ENCODE peak calls at places on chromosomes 7 and 10, in nine cellular contexts. One of them, this sample, is unnamed.

GRCh38 chr7:102434039-102434481 is 685 bp downstream of the ORAI2 start:
- DNase-seq in GM13977: no peak
- DNase-seq in caudate nucleus: no peak
- DNase-seq in stimulated activated CD4-positive, alpha-beta T cell treated with anti-CD3 and anti-CD28 coated beads, Interleukin-2, amount 100 ng/mL, for 48 hours: no peak
- DNase-seq in HT-29: no peak
- DNase-seq in left cardiac atrium: no peak
- DNase-seq in astrocyte of the spinal cord: peak; percentile 41
- DNase-seq in heart right ventricle: no peak
- DNase-seq in NCI-H1930: no peak
- DNase-seq in this sample: peak; percentile 44

GRCh38 chr7:74708569-74709275 is 51.2 kb downstream of the GTF2I start:
- DNase-seq in GM13977: no peak
- DNase-seq in caudate nucleus: no peak
- DNase-seq in stimulated activated CD4-positive, alpha-beta T cell treated with anti-CD3 and anti-CD28 coated beads, Interleukin-2, amount 100 ng/mL, for 48 hours: no peak
- DNase-seq in HT-29: no peak
- DNase-seq in left cardiac atrium: no peak
- DNase-seq in astrocyte of the spinal cord: no peak
- DNase-seq in heart right ventricle: no peak
- DNase-seq in NCI-H1930: no peak
- DNase-seq in this sample: no peak

GRCh38 chr7:50824882-50825281 is 42.2 kb upstream of the GRB10 start:
- DNase-seq in GM13977: no peak
- DNase-seq in caudate nucleus: no peak
- DNase-seq in stimulated activated CD4-positive, alpha-beta T cell treated with anti-CD3 and anti-CD28 coated beads, Interleukin-2, amount 100 ng/mL, for 48 hours: no peak
- DNase-seq in HT-29: no peak
- DNase-seq in left cardiac atrium: no peak
- DNase-seq in astrocyte of the spinal cord: no peak
- DNase-seq in heart right ventricle: no peak
- DNase-seq in NCI-H1930: no peak
- DNase-seq in this sample: no peak

GRCh38 chr7:156017431-156017830 is 205.2 kb upstream of the SHH start:
- DNase-seq in GM13977: no peak
- DNase-seq in caudate nucleus: no peak
- DNase-seq in stimulated activated CD4-positive, alpha-beta T cell treated with anti-CD3 and anti-CD28 coated beads, Interleukin-2, amount 100 ng/mL, for 48 hours: no peak
- DNase-seq in HT-29: no peak
- DNase-seq in left cardiac atrium: no peak
- DNase-seq in astrocyte of the spinal cord: no peak
- DNase-seq in heart right ventricle: no peak
- DNase-seq in NCI-H1930: no peak
- DNase-seq in this sample: no peak

GRCh38 chr7:105024734-105025133 is 10.7 kb downstream of the KMT2E start:
- DNase-seq in GM13977: no peak
- DNase-seq in caudate nucleus: no peak
- DNase-seq in stimulated activated CD4-positive, alpha-beta T cell treated with anti-CD3 and anti-CD28 coated beads, Interleukin-2, amount 100 ng/mL, for 48 hours: no peak
- DNase-seq in HT-29: no peak
- DNase-seq in left cardiac atrium: no peak
- DNase-seq in astrocyte of the spinal cord: peak; percentile 65
- DNase-seq in heart right ventricle: no peak
- DNase-seq in NCI-H1930: peak; percentile 19
- DNase-seq in this sample: peak; percentile 83

GRCh38 chr7:46695045-46695708 is 774.1 kb upstream of the IGFBP3 start:
- DNase-seq in GM13977: no peak
- DNase-seq in caudate nucleus: no peak
- DNase-seq in stimulated activated CD4-positive, alpha-beta T cell treated with anti-CD3 and anti-CD28 coated beads, Interleukin-2, amount 100 ng/mL, for 48 hours: no peak
- DNase-seq in HT-29: peak; percentile 85
- DNase-seq in left cardiac atrium: no peak
- DNase-seq in astrocyte of the spinal cord: peak; percentile 12
- DNase-seq in heart right ventricle: no peak
- DNase-seq in NCI-H1930: no peak
- DNase-seq in this sample: no peak

GRCh38 chr10:96287392-96288105 is 16.2 kb upstream of the BLNK start:
- DNase-seq in GM13977: peak; percentile 23
- DNase-seq in caudate nucleus: no peak
- DNase-seq in stimulated activated CD4-positive, alpha-beta T cell treated with anti-CD3 and anti-CD28 coated beads, Interleukin-2, amount 100 ng/mL, for 48 hours: no peak
- DNase-seq in HT-29: peak; percentile 68
- DNase-seq in left cardiac atrium: no peak
- DNase-seq in astrocyte of the spinal cord: no peak
- DNase-seq in heart right ventricle: no peak
- DNase-seq in NCI-H1930: no peak
- DNase-seq in this sample: no peak

GRCh38 chr10:43374194-43374593 is 2.8 kb downstream of the FXYD4 start:
- DNase-seq in GM13977: no peak
- DNase-seq in caudate nucleus: no peak
- DNase-seq in stimulated activated CD4-positive, alpha-beta T cell treated with anti-CD3 and anti-CD28 coated beads, Interleukin-2, amount 100 ng/mL, for 48 hours: no peak
- DNase-seq in HT-29: no peak
- DNase-seq in left cardiac atrium: no peak
- DNase-seq in astrocyte of the spinal cord: no peak
- DNase-seq in heart right ventricle: no peak
- DNase-seq in NCI-H1930: no peak
- DNase-seq in this sample: no peak

GRCh38 chr7:11185179-11185578 is 211.5 kb downstream of the PHF14 start:
- DNase-seq in GM13977: no peak
- DNase-seq in caudate nucleus: no peak
- DNase-seq in stimulated activated CD4-positive, alpha-beta T cell treated with anti-CD3 and anti-CD28 coated beads, Interleukin-2, amount 100 ng/mL, for 48 hours: no peak
- DNase-seq in HT-29: no peak
- DNase-seq in left cardiac atrium: no peak
- DNase-seq in astrocyte of the spinal cord: peak; percentile 43
- DNase-seq in heart right ventricle: no peak
- DNase-seq in NCI-H1930: no peak
- DNase-seq in this sample: peak; percentile 56

GRCh38 chr10:3255086-3255485 is 82.5 kb upstream of the PITRM1 start:
- DNase-seq in GM13977: no peak
- DNase-seq in caudate nucleus: no peak
- DNase-seq in stimulated activated CD4-positive, alpha-beta T cell treated with anti-CD3 and anti-CD28 coated beads, Interleukin-2, amount 100 ng/mL, for 48 hours: no peak
- DNase-seq in HT-29: no peak
- DNase-seq in left cardiac atrium: no peak
- DNase-seq in astrocyte of the spinal cord: no peak
- DNase-seq in heart right ventricle: no peak
- DNase-seq in NCI-H1930: no peak
- DNase-seq in this sample: no peak

GRCh38 chr10:126349096-126349495 is 39.2 kb downstream of the ADAM12 start:
- DNase-seq in GM13977: no peak
- DNase-seq in caudate nucleus: no peak
- DNase-seq in stimulated activated CD4-positive, alpha-beta T cell treated with anti-CD3 and anti-CD28 coated beads, Interleukin-2, amount 100 ng/mL, for 48 hours: no peak
- DNase-seq in HT-29: no peak
- DNase-seq in left cardiac atrium: no peak
- DNase-seq in astrocyte of the spinal cord: no peak
- DNase-seq in heart right ventricle: no peak
- DNase-seq in NCI-H1930: no peak
- DNase-seq in this sample: no peak

GRCh38 chr10:4663162-4663992 is 162.6 kb upstream of the AKR1E2 start:
- DNase-seq in GM13977: no peak
- DNase-seq in caudate nucleus: no peak
- DNase-seq in stimulated activated CD4-positive, alpha-beta T cell treated with anti-CD3 and anti-CD28 coated beads, Interleukin-2, amount 100 ng/mL, for 48 hours: no peak
- DNase-seq in HT-29: peak; percentile 97
- DNase-seq in left cardiac atrium: peak; percentile 59
- DNase-seq in astrocyte of the spinal cord: peak; percentile 99
- DNase-seq in heart right ventricle: no peak
- DNase-seq in NCI-H1930: no peak
- DNase-seq in this sample: peak; percentile 99

GRCh38 chr10:119667562-119668328 is 16.6 kb downstream of the BAG3 start:
- DNase-seq in GM13977: no peak
- DNase-seq in caudate nucleus: no peak
- DNase-seq in stimulated activated CD4-positive, alpha-beta T cell treated with anti-CD3 and anti-CD28 coated beads, Interleukin-2, amount 100 ng/mL, for 48 hours: no peak
- DNase-seq in HT-29: no peak
- DNase-seq in left cardiac atrium: peak; percentile 84
- DNase-seq in astrocyte of the spinal cord: peak; percentile 96
- DNase-seq in heart right ventricle: peak; percentile 72
- DNase-seq in NCI-H1930: no peak
- DNase-seq in this sample: peak; percentile 98

GRCh38 chr7:18116661-18117060 is 89.0 kb upstream of the PRPS1L1 start:
- DNase-seq in GM13977: no peak
- DNase-seq in caudate nucleus: no peak
- DNase-seq in stimulated activated CD4-positive, alpha-beta T cell treated with anti-CD3 and anti-CD28 coated beads, Interleukin-2, amount 100 ng/mL, for 48 hours: no peak
- DNase-seq in HT-29: no peak
- DNase-seq in left cardiac atrium: no peak
- DNase-seq in astrocyte of the spinal cord: no peak
- DNase-seq in heart right ventricle: no peak
- DNase-seq in NCI-H1930: no peak
- DNase-seq in this sample: no peak

GRCh38 chr10:81876253-81876731 is 1.3 kb downstream of the NRG3 start:
- DNase-seq in GM13977: no peak
- DNase-seq in caudate nucleus: peak; percentile 43
- DNase-seq in stimulated activated CD4-positive, alpha-beta T cell treated with anti-CD3 and anti-CD28 coated beads, Interleukin-2, amount 100 ng/mL, for 48 hours: no peak
- DNase-seq in HT-29: no peak
- DNase-seq in left cardiac atrium: no peak
- DNase-seq in astrocyte of the spinal cord: no peak
- DNase-seq in heart right ventricle: no peak
- DNase-seq in NCI-H1930: no peak
- DNase-seq in this sample: no peak

GRCh38 chr7:132865366-132865765 is 216.5 kb downstream of the CHCHD3 start:
- DNase-seq in GM13977: no peak
- DNase-seq in caudate nucleus: no peak
- DNase-seq in stimulated activated CD4-positive, alpha-beta T cell treated with anti-CD3 and anti-CD28 coated beads, Interleukin-2, amount 100 ng/mL, for 48 hours: no peak
- DNase-seq in HT-29: no peak
- DNase-seq in left cardiac atrium: no peak
- DNase-seq in astrocyte of the spinal cord: no peak
- DNase-seq in heart right ventricle: no peak
- DNase-seq in NCI-H1930: no peak
- DNase-seq in this sample: no peak

GRCh38 chr7:91112902-91113321 is 151.3 kb upstream of the FZD1 start:
- DNase-seq in GM13977: no peak
- DNase-seq in caudate nucleus: no peak
- DNase-seq in stimulated activated CD4-positive, alpha-beta T cell treated with anti-CD3 and anti-CD28 coated beads, Interleukin-2, amount 100 ng/mL, for 48 hours: no peak
- DNase-seq in HT-29: no peak
- DNase-seq in left cardiac atrium: no peak
- DNase-seq in astrocyte of the spinal cord: peak; percentile 42
- DNase-seq in heart right ventricle: no peak
- DNase-seq in NCI-H1930: no peak
- DNase-seq in this sample: peak; percentile 82

GRCh38 chr7:134184767-134185166 is 57.6 kb downstream of the LRGUK start:
- DNase-seq in GM13977: no peak
- DNase-seq in caudate nucleus: no peak
- DNase-seq in stimulated activated CD4-positive, alpha-beta T cell treated with anti-CD3 and anti-CD28 coated beads, Interleukin-2, amount 100 ng/mL, for 48 hours: no peak
- DNase-seq in HT-29: no peak
- DNase-seq in left cardiac atrium: no peak
- DNase-seq in astrocyte of the spinal cord: no peak
- DNase-seq in heart right ventricle: no peak
- DNase-seq in NCI-H1930: no peak
- DNase-seq in this sample: peak; percentile 37

GRCh38 chr7:14936530-14936929 is 34.0 kb upstream of the DGKB start:
- DNase-seq in GM13977: no peak
- DNase-seq in caudate nucleus: no peak
- DNase-seq in stimulated activated CD4-positive, alpha-beta T cell treated with anti-CD3 and anti-CD28 coated beads, Interleukin-2, amount 100 ng/mL, for 48 hours: no peak
- DNase-seq in HT-29: peak; percentile 78
- DNase-seq in left cardiac atrium: no peak
- DNase-seq in astrocyte of the spinal cord: peak; percentile 59
- DNase-seq in heart right ventricle: no peak
- DNase-seq in NCI-H1930: no peak
- DNase-seq in this sample: peak; percentile 18

GRCh38 chr7:85130702-85131101 is 56.2 kb downstream of the SEMA3D start:
- DNase-seq in GM13977: no peak
- DNase-seq in caudate nucleus: no peak
- DNase-seq in stimulated activated CD4-positive, alpha-beta T cell treated with anti-CD3 and anti-CD28 coated beads, Interleukin-2, amount 100 ng/mL, for 48 hours: no peak
- DNase-seq in HT-29: no peak
- DNase-seq in left cardiac atrium: no peak
- DNase-seq in astrocyte of the spinal cord: no peak
- DNase-seq in heart right ventricle: no peak
- DNase-seq in NCI-H1930: no peak
- DNase-seq in this sample: no peak

This sample was measured in IMR-90.